ENCODE peak calls at places on chromosomes 16 and 17, in seven cellular contexts. C, U, D, E, A, G and N are unnamed samples.

GRCh38 chr17:7296189-7296861 is 1.9 kb upstream of the YBX2 start:
- DNase-seq in U (peak; percentile 77), D (no peak), E (peak; percentile 92), G (peak; percentile 66), C (peak; percentile 89), A (peak; percentile 74), N (peak; percentile 85)

GRCh38 chr17:10151667-10152496 is 46.5 kb downstream of the GAS7 start:
- DNase-seq in A (no peak), C (no peak), E (no peak), G (no peak), U (no peak), D (no peak), N (peak; percentile 93)

GRCh38 chr17:12789976-12790805 is 893 bp downstream of the ARHGAP44 start:
- DNase-seq in U (peak; percentile 15), C (no peak), G (no peak), D (no peak), A (no peak), E (no peak), N (no peak)

GRCh38 chr17:66752411-66752810 is 82.5 kb upstream of the CACNG5 start:
- DNase-seq in D (no peak), U (no peak), E (no peak), C (no peak), G (no peak), A (no peak), N (no peak)

GRCh38 chr16:51982715-51983680 is 563.9 kb downstream of the TOX3 start:
- DNase-seq in C (peak; percentile 76), A (peak; percentile 28), G (peak; percentile 33), U (peak; percentile 25), D (no peak), E (peak; percentile 48), N (peak; percentile 74)

GRCh38 chr16:58027341-58028167 is 2.0 kb downstream of the MMP15 start:
- DNase-seq in U (peak; percentile 48), C (peak; percentile 71), G (peak; percentile 36), A (no peak), E (peak; percentile 63), D (no peak), N (no peak)

GRCh38 chr17:49093131-49093530 is 39.4 kb upstream of the B4GALNT2 start:
- DNase-seq in U (no peak), D (no peak), E (no peak), G (no peak), A (no peak), C (no peak), N (no peak)

GRCh38 chr16:48901712-48902374 is 291.9 kb upstream of the N4BP1 start:
- DNase-seq in E (peak; percentile 41), C (no peak), D (no peak), G (peak; percentile 15), U (no peak), A (no peak), N (no peak)

GRCh38 chr17:1762906-1763829 is 1.3 kb downstream of the SERPINF1 start:
- DNase-seq in D (no peak), C (peak; percentile 38), G (no peak), U (peak; percentile 74), E (peak; percentile 92), A (no peak), N (peak; percentile 62)

GRCh38 chr16:60681014-60681413 is 1355.2 kb downstream of the CDH8 start:
- DNase-seq in A (no peak), E (no peak), C (no peak), U (no peak), G (no peak), D (no peak), N (no peak)

GRCh38 chr17:17151962-17152361 is 54.2 kb downstream of the PLD6 start:
- DNase-seq in D (no peak), C (peak; percentile 85), U (no peak), A (peak; percentile 89), E (no peak), G (no peak), N (no peak)

GRCh38 chr16:57023541-57024249 is 34.3 kb downstream of the NLRC5 start:
- DNase-seq in D (no peak), C (no peak), A (no peak), E (no peak), G (no peak), U (no peak), N (no peak)

GRCh38 chr17:80001376-80001775 is 34.3 kb downstream of the TBC1D16 start:
- DNase-seq in G (no peak), C (no peak), A (no peak), U (no peak), D (no peak), E (no peak), N (no peak)

GRCh38 chr17:80832888-80833583 is 158.6 kb upstream of the CHMP6 start:
- DNase-seq in G (peak; percentile 88), U (peak; percentile 97), C (peak; percentile 92), A (peak; percentile 99), E (peak; percentile 99), D (peak; percentile 73), N (peak; percentile 90)

GRCh38 chr17:32520737-32521399 is 34.1 kb downstream of the CDK5R1 start:
- DNase-seq in D (no peak), C (no peak), E (no peak), G (no peak), U (no peak), A (no peak), N (no peak)

GRCh38 chr17:42180922-42181850 is at the start of gene KCNH4:
- DNase-seq in A (peak; percentile 61), D (peak; percentile 58), C (peak; percentile 92), U (peak; percentile 98), E (peak; percentile 99), G (peak; percentile 34), N (peak; percentile 59)
- H3K4me3 ChIP-seq in A (peak within 1 kb of the TSS; percentile 26), D (peak within 1 kb of the TSS; percentile 21), C (peak within 1 kb of the TSS; percentile 54), U (peak within 1 kb of the TSS; percentile 60), E (peak within 1 kb of the TSS; percentile 63), G (no peak within 1 kb of the TSS), N (no peak within 1 kb of the TSS)

GRCh38 chr17:14813649-14814048 is 451.5 kb downstream of the PMP22 start:
- DNase-seq in E (peak; percentile 4), C (peak; percentile 52), A (no peak), U (peak; percentile 19), D (no peak), G (no peak), N (peak; percentile 40)
- TF ChIP-seq MAX in E (no peak), C (no peak), A (no peak), U (no peak), D (no peak), G (no peak), N (no peak)

GRCh38 chr17:36943250-36944220 is 5.2 kb upstream of the AATF start:
- DNase-seq in D (no peak), C (no peak), G (no peak), U (no peak), E (peak; percentile 61), A (peak; percentile 22), N (no peak)

GRCh38 chr17:36942631-36943125 is 5.4 kb downstream of the LHX1 start:
- DNase-seq in G (no peak), C (no peak), A (no peak), D (no peak), U (no peak), E (peak; percentile 58), N (no peak)

GRCh38 chr17:36941265-36942021 is 4.2 kb downstream of the LHX1 start:
- DNase-seq in C (no peak), A (no peak), D (no peak), G (no peak), E (no peak), U (no peak), N (no peak)

GRCh38 chr17:36940313-36941264 is 3.3 kb downstream of the LHX1 start:
- DNase-seq in E (no peak), G (no peak), C (no peak), A (no peak), U (no peak), D (no peak), N (no peak)

DNA sequence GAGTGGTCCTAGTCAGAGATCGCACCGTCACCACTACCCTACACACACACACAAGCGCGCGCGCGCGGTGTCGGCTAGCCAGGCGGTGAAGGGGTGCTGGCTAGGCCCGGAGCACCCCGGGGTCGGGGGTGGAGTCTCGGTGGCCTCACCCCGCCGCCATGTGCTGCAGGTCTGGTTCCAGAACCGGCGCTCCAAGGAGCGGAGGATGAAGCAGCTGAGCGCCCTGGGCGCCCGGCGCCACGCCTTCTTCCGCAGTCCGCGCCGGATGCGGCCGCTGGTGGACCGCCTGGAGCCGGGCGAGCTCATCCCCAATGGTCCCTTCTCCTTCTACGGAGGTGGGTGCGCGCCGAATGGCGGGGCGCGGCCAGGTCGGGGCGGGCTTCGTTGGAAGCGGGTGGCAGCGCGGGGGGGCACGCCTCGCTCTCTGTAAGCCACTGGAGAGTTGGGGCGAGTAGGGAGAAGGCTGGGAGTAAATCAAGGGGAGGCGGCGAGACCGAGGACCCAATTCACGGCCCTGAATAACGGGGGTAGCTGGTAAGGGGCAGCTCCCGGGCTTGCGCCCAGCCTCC is 4.8 kb downstream of the LHX1 start:
- DNase-seq in G (no peak), C (no peak), A (no peak), U (no peak), D (no peak), E (peak; percentile 76), N (no peak)
- H3K4me3 ChIP-seq in G (no peak overlapping the region), C (no peak overlapping the region), A (no peak overlapping the region), U (no peak overlapping the region), D (no peak overlapping the region), E (no peak overlapping the region), N (no peak overlapping the region)

GRCh38 chr17:71399649-71400048 is 721.2 kb upstream of the SOX9 start:
- DNase-seq in A (no peak), C (no peak), U (no peak), E (no peak), D (no peak), G (no peak), N (no peak)

GRCh38 chr17:71402007-71402406 is 718.8 kb upstream of the SOX9 start:
- DNase-seq in U (no peak), C (no peak), A (no peak), D (no peak), G (no peak), E (no peak), N (no peak)

GRCh38 chr17:71402661-71403141 is 718.1 kb upstream of the SOX9 start:
- DNase-seq in G (no peak), D (no peak), C (peak; percentile 17), U (no peak), E (peak; percentile 24), A (no peak), N (no peak)

GRCh38 chr17:71396711-71397110 is 724.1 kb upstream of the SOX9 start:
- DNase-seq in A (no peak), E (no peak), G (no peak), D (no peak), U (no peak), C (no peak), N (no peak)

DNA sequence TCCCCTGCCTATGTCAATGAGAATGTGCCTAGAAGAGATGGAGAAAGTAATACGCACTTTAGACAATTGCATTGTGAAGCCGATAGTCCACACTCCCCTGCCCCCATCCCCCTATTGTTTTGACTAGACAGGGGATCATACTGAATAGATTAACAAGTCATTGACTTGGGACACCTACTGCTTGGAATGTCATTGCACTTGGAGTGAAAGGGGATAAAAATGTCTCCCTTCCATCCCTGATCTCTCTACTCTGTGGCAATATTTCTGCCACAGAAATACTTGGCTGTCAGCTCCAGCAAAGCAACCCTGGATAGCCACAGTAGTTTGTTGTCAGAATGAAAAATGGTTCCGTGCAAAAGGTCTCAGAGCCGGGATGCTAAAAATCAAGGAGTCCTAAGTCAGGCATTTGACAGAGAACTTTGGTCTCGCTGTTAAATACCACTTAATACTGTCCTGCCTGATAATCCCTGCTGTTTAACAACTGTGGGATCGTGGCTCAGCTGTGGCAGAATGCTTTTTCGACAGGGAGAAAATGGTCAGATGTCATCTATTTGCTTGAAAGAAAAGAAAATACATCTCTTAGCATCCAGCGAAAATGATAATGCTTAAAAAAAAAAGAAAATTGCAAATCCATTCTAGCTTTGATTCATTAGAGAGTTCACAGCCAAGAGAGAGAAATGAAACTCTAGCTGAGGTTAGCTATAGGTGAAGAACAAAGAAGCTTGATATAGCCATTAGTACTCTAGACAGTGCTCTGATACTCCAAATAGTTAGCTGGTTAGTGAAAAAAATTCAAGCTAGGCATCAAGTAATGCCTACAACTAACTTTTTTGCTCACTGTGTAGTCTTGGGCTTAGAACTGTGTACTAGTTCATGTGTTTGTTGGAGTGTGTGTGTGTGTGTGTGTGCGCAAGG is 721.9 kb upstream of the SOX9 start:
- DNase-seq in C (no peak), U (no peak), D (no peak), E (no peak), G (no peak), A (no peak), N (no peak)
- TF ChIP-seq MAX in C (no peak), U (no peak), D (no peak), E (no peak), G (no peak), A (no peak), N (no peak)